ENCODE peak calls at places on chromosomes 3 and 15, in nine cellular contexts. A, P, E, Q, T, X, L, O and U are unnamed samples.

GRCh38 chr3:101941253-101942039 is 92.1 kb downstream of the NFKBIZ start:
- DNase-seq in P (no peak), O (no peak), A (no peak), Q (no peak), X (peak; percentile 90), E (no peak), T (no peak), L (no peak), U (peak; percentile 75)

GRCh38 chr3:88469216-88469615 is 319.5 kb downstream of the C3orf38 start:
- DNase-seq in Q (no peak), A (no peak), P (no peak), O (no peak), E (no peak), X (no peak), T (no peak), L (no peak), U (peak; percentile 18)

GRCh38 chr3:32586361-32586760 is 15.7 kb upstream of the DYNC1LI1 start:
- DNase-seq in A (no peak), E (no peak), T (no peak), P (no peak), L (no peak), Q (no peak), X (no peak), O (no peak), U (no peak)

GRCh38 chr3:67616046-67616445 is 38.4 kb downstream of the SUCLG2 start:
- DNase-seq in T (no peak), L (no peak), X (no peak), O (no peak), P (no peak), E (no peak), Q (no peak), A (no peak), U (no peak)

GRCh38 chr3:113096158-113096893 is 105.5 kb downstream of the GTPBP8 start:
- DNase-seq in P (no peak), T (no peak), O (no peak), X (peak; percentile 80), A (no peak), E (no peak), Q (no peak), L (no peak), U (peak; percentile 53)

GRCh38 chr15:98760112-98760826 is 111.9 kb downstream of the IGF1R start:
- DNase-seq in A (no peak), O (no peak), L (no peak), P (peak; percentile 59), Q (no peak), E (no peak), T (no peak), X (no peak), U (no peak)

GRCh38 chr15:69080203-69080957 is 65.9 kb downstream of the NOX5 start:
- DNase-seq in E (no peak), X (no peak), P (no peak), L (no peak), Q (no peak), A (no peak), T (no peak), O (no peak), U (peak; percentile 12)

GRCh38 chr15:89136084-89136806 is 48.0 kb downstream of the ABHD2 start:
- DNase-seq in L (no peak), T (no peak), P (no peak), E (no peak), X (no peak), O (no peak), A (no peak), Q (no peak), U (no peak)

GRCh38 chr3:100041328-100041749 is 73.0 kb downstream of the FILIP1L start:
- DNase-seq in A (no peak), L (no peak), T (no peak), E (no peak), P (no peak), O (no peak), Q (no peak), X (peak; percentile 92), U (peak; percentile 90)

GRCh38 chr15:82309802-82310201 is 39.5 kb downstream of the GOLGA6L10 start:
- DNase-seq in P (no peak), A (no peak), O (no peak), T (no peak), L (no peak), Q (no peak), E (no peak), X (no peak), U (no peak)

GRCh38 chr3:46163551-46163981 is 44.5 kb downstream of the CCR1 start:
- DNase-seq in E (no peak), X (peak; percentile 6), O (no peak), P (no peak), L (no peak), A (no peak), Q (no peak), T (no peak), U (no peak)

GRCh38 chr3:42732829-42733459 is 30.3 kb upstream of the HHATL start:
- DNase-seq in E (no peak), O (peak; percentile 65), T (no peak), L (no peak), P (no peak), Q (no peak), X (no peak), A (no peak), U (no peak)

GRCh38 chr3:38519651-38520050 is 23.5 kb downstream of the EXOG start:
- DNase-seq in T (no peak), Q (no peak), E (no peak), X (no peak), A (no peak), P (no peak), O (no peak), L (peak; percentile 58), U (no peak)

GRCh38 chr15:90685688-90686434 is 31.3 kb upstream of the BLM start:
- DNase-seq in O (no peak), L (no peak), P (no peak), Q (no peak), T (no peak), X (no peak), E (no peak), A (no peak), U (no peak)

GRCh38 chr3:58564456-58565160 is 12.6 kb downstream of the FAM107A start:
- DNase-seq in E (no peak), O (no peak), P (no peak), X (peak; percentile 57), T (no peak), A (no peak), Q (no peak), L (no peak), U (peak; percentile 92)

DNA sequence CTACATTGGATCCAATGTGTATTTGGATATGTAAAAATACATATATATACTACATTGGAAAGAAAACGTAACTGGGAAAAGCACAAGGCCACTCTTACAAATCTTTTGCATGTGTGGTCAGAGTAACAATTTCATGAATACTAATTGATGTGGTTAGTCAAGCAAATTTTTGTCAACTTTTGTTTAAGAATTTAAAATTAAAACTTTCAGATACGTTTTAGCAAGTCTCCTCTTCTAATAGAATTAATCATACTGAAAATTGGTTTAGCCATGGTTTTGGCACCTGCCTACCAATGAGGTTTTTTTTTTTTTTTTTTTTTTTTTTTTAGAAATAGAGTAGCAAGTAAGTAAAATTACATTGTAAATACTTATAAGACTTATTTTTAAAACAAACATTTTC is 153.0 kb upstream of the CGNL1 start:
- DNase-seq in P (no peak), E (no peak), A (no peak), L (no peak), O (no peak), X (no peak), T (no peak), Q (no peak), U (no peak)
- H3K4me3 ChIP-seq in P (no peak overlapping the region), E (no peak overlapping the region), A (no peak overlapping the region), L (no peak overlapping the region), O (no peak overlapping the region), X (peak overlapping the region; percentile 68), T (no peak overlapping the region), Q (no peak overlapping the region), U (no peak overlapping the region)

DNA sequence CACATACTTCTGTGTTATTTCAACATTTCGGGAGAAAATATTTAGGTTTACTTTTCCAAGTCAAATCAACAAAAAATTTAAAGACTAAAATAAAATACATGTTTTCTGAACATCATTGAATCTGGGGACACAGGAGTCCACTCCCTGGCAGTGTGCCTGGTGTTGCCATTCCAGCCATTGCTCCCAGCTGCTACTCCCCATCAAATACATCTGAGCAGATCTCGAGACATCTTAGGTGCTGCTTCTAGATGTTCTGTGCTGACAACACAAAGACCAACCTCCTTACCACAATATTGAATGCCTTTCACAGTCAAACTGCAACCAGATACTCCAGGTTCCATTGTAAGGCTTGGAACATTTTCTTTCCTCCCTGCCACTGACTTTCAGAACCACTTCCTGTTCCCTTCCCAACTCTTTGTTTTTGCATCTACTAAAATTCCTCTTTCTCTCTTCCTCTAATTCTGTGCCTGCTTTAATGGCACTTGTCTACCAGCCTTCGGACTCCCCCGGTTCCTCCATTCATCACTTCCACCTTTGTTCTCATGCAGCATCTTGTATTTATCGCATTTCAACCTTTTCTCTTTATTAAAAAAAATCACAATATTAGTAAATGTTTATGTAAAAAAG is 81.1 kb upstream of the SLC4A7 start:
- DNase-seq in E (no peak), T (no peak), L (no peak), A (no peak), X (no peak), O (no peak), Q (no peak), P (no peak), U (no peak)
- TF ChIP-seq CTCF in E (no peak), T (no peak), L (no peak), A (no peak), X (no peak), O (no peak), Q (no peak), P (no peak), U (no peak)

DNA sequence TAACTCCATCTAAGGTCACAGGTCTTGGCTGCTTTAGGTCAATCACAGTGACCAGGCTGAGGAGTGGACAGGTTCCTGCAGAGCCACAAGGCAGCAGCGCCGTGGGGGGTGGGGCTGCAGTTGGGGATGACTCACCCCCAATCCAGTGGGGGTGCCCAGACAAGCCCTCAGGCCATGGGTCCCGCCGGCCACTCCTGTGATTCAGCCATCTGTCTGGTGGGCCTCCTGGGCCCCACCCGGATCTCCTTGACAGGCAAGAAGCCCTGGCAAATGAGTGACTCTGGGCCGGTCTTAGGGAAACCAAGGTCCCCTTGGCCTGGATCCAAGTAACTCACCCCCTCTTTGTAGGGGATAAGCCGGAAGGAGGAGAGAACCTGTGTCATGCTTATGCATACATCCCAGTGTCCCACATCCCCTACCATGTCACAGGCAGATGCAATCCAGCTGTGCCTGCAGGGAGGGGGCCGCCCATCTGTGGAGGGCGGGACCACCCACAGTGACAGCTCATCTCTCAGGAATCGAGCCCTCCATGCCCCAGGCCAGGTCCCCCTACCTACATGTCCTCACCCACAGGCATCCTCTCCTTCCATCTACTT is 495 bp upstream of the COL7A1 start:
- DNase-seq in T (no peak), L (no peak), O (no peak), P (peak; percentile 62), X (peak; percentile 84), Q (peak; percentile 77), E (peak; percentile 67), A (no peak), U (peak; percentile 77)
- H3K4me1 ChIP-seq in T (no peaks in the 10 kb centered on the region), L (no peaks in the 10 kb centered on the region), O (peaks cover 85% of the 10 kb centered on the region), P (peaks cover 64% of the 10 kb centered on the region), X (peaks cover 47% of the 10 kb centered on the region), Q (peaks cover 30% of the 10 kb centered on the region), E (peaks cover 62% of the 10 kb centered on the region), A (no peaks in the 10 kb centered on the region), U (peaks cover 75% of the 10 kb centered on the region)

DNA sequence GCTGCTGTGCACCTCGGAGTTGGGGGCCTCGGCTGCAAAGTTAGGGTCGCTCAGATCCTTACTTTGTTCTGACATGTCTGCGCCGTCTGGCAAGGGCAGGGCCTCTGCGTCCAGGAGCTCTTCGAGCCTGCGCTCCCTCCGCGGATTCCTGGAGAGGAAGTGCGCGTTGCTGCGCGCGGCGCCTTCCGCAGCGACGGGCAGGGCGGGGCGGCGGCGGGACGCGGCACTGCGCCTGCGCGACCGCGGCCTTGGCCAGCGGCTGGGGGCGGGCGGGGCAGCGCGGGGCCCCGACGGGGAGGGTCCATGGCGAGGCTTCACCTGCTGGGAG is at the start of gene NDN:
- DNase-seq in P (peak; percentile 64), L (no peak), A (no peak), T (peak; percentile 31), X (peak; percentile 67), E (peak; percentile 42), Q (peak; percentile 75), O (no peak), U (peak; percentile 49)
- H3K4me3 ChIP-seq in P (peak within 1 kb of the TSS; percentile 62), L (no peak within 1 kb of the TSS), A (peak within 1 kb of the TSS; percentile 55), T (peak within 1 kb of the TSS; percentile 20), X (peak within 1 kb of the TSS; percentile 48), E (peak within 1 kb of the TSS; percentile 63), Q (peak within 1 kb of the TSS; percentile 55), O (peak within 1 kb of the TSS; percentile 52), U (peak within 1 kb of the TSS; percentile 50)